ENCODE peak calls at places on chromosomes 16 and 17, in seven cellular contexts. X, S, T, M, Z, R and I are unnamed samples.

GRCh38 chr17:81076097-81076754 is 41.3 kb downstream of the BAIAP2 start:
- DNase-seq in X (no peak), S (no peak), T (no peak), M (no peak), Z (no peak), R (no peak), I (no peak)

GRCh38 chr17:60817187-60817586 is 139.5 kb downstream of the BCAS3 start:
- DNase-seq in X (no peak), S (no peak), T (no peak), M (no peak), Z (no peak), R (no peak), I (no peak)

GRCh38 chr17:39781028-39781800 is 43.5 kb downstream of the GRB7 start:
- DNase-seq in X (no peak), S (no peak), T (no peak), M (no peak), Z (no peak), R (no peak), I (no peak)

GRCh38 chr16:24980077-24980793 is 34.9 kb downstream of the ARHGAP17 start:
- DNase-seq in X (no peak), S (no peak), T (no peak), M (no peak), Z (no peak), R (no peak), I (no peak)

GRCh38 chr17:80081596-80081995 is 19.8 kb upstream of the GAA start:
- DNase-seq in X (no peak), S (no peak), T (no peak), M (no peak), Z (no peak), R (no peak), I (no peak)

GRCh38 chr16:22623351-22623781 is 112.7 kb downstream of the NPIPB5 start:
- DNase-seq in X (no peak), S (no peak), T (no peak), M (no peak), Z (no peak), R (no peak), I (no peak)

GRCh38 chr16:53091508-53092211 is 36.9 kb downstream of the CHD9 start:
- DNase-seq in X (peak; percentile 19), S (peak; percentile 46), T (peak; percentile 42), M (no peak), Z (no peak), R (peak; percentile 85), I (no peak)

GRCh38 chr17:73096866-73097265 is 4.4 kb upstream of the SLC39A11 start:
- DNase-seq in X (no peak), S (no peak), T (no peak), M (no peak), Z (no peak), R (no peak), I (no peak)

GRCh38 chr17:77174928-77175720 is 34.4 kb downstream of the SEC14L1 start:
- DNase-seq in X (peak; percentile 71), S (no peak), T (no peak), M (no peak), Z (no peak), R (no peak), I (no peak)

GRCh38 chr16:74999683-75000480 is 1.1 kb downstream of the ZNRF1 start:
- DNase-seq in X (peak; percentile 59), S (peak; percentile 64), T (peak; percentile 69), M (peak; percentile 69), Z (no peak), R (peak; percentile 80), I (no peak)

GRCh38 chr17:73667184-73667959 is 23.1 kb upstream of the SDK2 start:
- DNase-seq in X (no peak), S (no peak), T (no peak), M (no peak), Z (no peak), R (no peak), I (peak; percentile 90)

GRCh38 chr16:14249291-14250032 is 178.3 kb downstream of the MRTFB start:
- DNase-seq in X (peak; percentile 49), S (peak; percentile 35), T (peak; percentile 35), M (no peak), Z (peak; percentile 36), R (no peak), I (peak; percentile 66)

GRCh38 chr16:88411951-88412576 is 29.3 kb downstream of the ZNF469 start:
- DNase-seq in X (no peak), S (no peak), T (no peak), M (no peak), Z (no peak), R (no peak), I (no peak)

GRCh38 chr16:69482410-69482951 is 58.1 kb downstream of the CYB5B start:
- DNase-seq in X (no peak), S (peak; percentile 72), T (no peak), M (no peak), Z (no peak), R (peak; percentile 74), I (no peak)

GRCh38 chr17:58329035-58329807 is 626 bp upstream of the TSPOAP1 start:
- DNase-seq in X (no peak), S (no peak), T (peak; percentile 53), M (peak; percentile 55), Z (no peak), R (no peak), I (no peak)

GRCh38 chr17:1783834-1784611 is 22.2 kb downstream of the SERPINF1 start:
- DNase-seq in X (peak; percentile 51), S (peak; percentile 88), T (peak; percentile 74), M (no peak), Z (peak; percentile 77), R (peak; percentile 95), I (peak; percentile 97)

GRCh38 chr17:6554336-6554735 is 2.0 kb downstream of the PITPNM3 start:
- DNase-seq in X (no peak), S (no peak), T (no peak), M (no peak), Z (no peak), R (no peak), I (no peak)

GRCh38 chr17:50221500-50222480 is 20.4 kb upstream of the COL1A1 start:
- DNase-seq in X (no peak), S (peak; percentile 66), T (no peak), M (no peak), Z (no peak), R (peak; percentile 80), I (peak; percentile 31)

GRCh38 chr16:27689711-27690110 is 139.8 kb downstream of the KATNIP start:
- DNase-seq in X (no peak), S (no peak), T (no peak), M (no peak), Z (no peak), R (no peak), I (no peak)

GRCh38 chr16:89279666-89280481 is 62.4 kb downstream of the ZNF778 start:
- DNase-seq in X (no peak), S (no peak), T (no peak), M (no peak), Z (no peak), R (no peak), I (no peak)

GRCh38 chr16:2333772-2334379 is 6.7 kb downstream of the ABCA3 start:
- DNase-seq in X (no peak), S (no peak), T (no peak), M (no peak), Z (peak; percentile 64), R (no peak), I (peak; percentile 37)
- TF ChIP-seq POLR2A in X (no peak), S (no peak), T (no peak), M (no peak), Z (no peak), R (no peak), I (no peak)

DNA sequence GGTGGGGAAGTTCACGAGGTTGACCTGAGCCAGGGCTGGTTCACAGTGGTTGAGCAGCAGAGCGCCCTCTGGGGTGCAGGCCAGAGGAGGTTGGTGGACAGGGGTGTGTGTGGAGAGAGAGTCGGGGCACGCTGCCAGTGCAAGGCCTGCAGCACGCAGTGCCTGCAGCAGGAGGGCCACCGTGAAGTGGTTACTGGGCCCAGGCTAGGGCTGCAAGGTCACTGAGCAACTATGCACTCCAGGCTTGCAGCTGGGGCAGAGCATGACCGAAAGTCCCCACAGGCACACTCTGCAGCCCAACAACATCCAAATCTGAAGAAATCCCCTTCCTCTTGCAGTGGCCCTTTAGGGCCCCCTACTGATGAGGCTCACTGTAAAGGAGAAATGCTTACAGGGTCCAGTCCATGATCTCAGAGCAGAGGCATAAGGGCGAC is 89.1 kb upstream of the NOL11 start:
- DNase-seq in X (peak; percentile 27), S (no peak), T (no peak), M (no peak), Z (no peak), R (no peak), I (no peak)
- TF ChIP-seq CTCF in X (no peak), S (no peak), T (no peak), M (no peak), Z (no peak), R (no peak), I (no peak)

GRCh38 chr16:66900721-66901441 is 17.8 kb downstream of the CDH16 start:
- DNase-seq in X (no peak), S (peak; percentile 65), T (peak; percentile 57), M (peak; percentile 55), Z (no peak), R (no peak), I (no peak)
- H3K27ac ChIP-seq in X (no peak overlapping the region), S (peak overlapping the region; percentile 63), T (peak overlapping the region; percentile 82), M (peak overlapping the region; percentile 85), Z (peak overlapping the region; percentile 67), R (peak overlapping the region; percentile 90), I (peak overlapping the region; percentile 90)

GRCh38 chr16:30957456-30958163 is at the start of gene SETD1A:
- DNase-seq in X (peak; percentile 97), S (peak; percentile 97), T (peak; percentile 98), M (peak; percentile 98), Z (peak; percentile 91), R (peak; percentile 99), I (peak; percentile 99)

GRCh38 chr16:30958164-30959083 is 870 bp downstream of the SETD1A start:
- DNase-seq in X (peak; percentile 58), S (no peak), T (peak; percentile 52), M (no peak), Z (peak; percentile 80), R (no peak), I (no peak)

GRCh38 chr16:30954993-30955392 is 2.6 kb upstream of the SETD1A start:
- DNase-seq in X (no peak), S (no peak), T (no peak), M (no peak), Z (no peak), R (no peak), I (no peak)

GRCh38 chr16:30953511-30954124 is 3.9 kb upstream of the SETD1A start:
- DNase-seq in X (peak; percentile 62), S (peak; percentile 69), T (peak; percentile 73), M (peak; percentile 76), Z (peak; percentile 49), R (peak; percentile 76), I (no peak)

DNA sequence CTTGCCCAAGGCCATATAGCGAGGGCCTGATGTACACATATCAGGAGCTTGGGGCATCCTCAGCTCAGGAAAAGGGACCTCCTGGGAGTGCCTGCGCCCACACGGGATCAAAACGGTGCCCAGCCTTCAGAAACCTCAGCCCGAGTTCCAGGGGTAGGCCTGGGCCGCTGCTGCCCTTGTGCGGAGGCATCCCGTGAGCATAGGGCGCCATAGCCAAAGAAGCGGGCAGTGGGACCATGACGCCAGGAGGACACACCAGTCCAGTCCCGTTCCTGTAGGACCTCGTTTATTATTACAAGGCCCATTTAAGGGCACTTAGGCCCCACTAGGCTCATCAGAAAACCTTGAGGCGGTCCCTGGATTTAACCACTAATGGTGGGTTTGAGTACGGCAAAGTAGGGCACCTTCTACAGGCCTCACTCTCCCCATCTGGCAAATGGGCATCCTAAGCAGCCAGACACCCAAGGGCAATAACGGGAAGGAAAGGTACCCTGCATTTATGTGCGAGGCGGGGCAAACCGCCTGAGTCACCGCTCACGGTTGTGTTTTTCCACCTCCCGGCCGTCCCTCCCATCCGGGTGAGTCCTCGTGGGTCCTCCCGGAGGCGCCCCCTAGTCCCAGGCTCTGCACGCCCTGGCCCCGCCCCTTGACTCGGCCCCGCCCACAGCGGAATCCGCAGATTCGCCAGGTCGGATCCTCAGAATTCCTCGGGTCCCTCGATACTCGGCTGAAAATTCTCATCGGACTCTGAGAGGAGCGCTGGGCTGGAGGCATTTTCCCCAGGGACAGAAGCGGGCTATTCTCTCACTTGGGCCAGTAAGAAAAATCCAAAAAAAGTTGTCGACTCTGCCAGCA is 726 bp upstream of the SETD1A start:
- DNase-seq in X (peak; percentile 81), S (peak; percentile 90), T (peak; percentile 87), M (peak; percentile 90), Z (peak; percentile 79), R (peak; percentile 93), I (no peak)
- TF ChIP-seq POLR2A in X (no peak), S (no peak), T (no peak), M (no peak), Z (no peak), R (no peak), I (no peak)